ENCODE peak calls at places on chromosome 3, in eight cellular contexts. N is neural crest cell; X is ecto neural progenitor cell; D is activated T-cell treated with anti-CD3 and anti-CD28 coated beads, Interleukin-2, amount 50 U/mL, for 24 hours; C is Peyer's patch; Q is fibroblast of gingiva; J is mammary epithelial cell; Y is HFFc6. M is an unnamed sample.
A peak's percentile ranks its signal among the peaks of the same experiment; 100 is the strongest.

GRCh38 chr3:45595364-45596154 is 1.0 kb downstream of the LIMD1 start:
- DNase-seq in J (no peak), Q (no peak), N (no peak), Y (no peak), D (no peak), X (no peak), C (peak; percentile 68), M (no peak)

GRCh38 chr3:112003321-112004080 is 4.8 kb downstream of the TAGLN3 start:
- DNase-seq in D (no peak), X (no peak), Q (no peak), C (no peak), N (no peak), J (no peak), Y (no peak), M (no peak)

GRCh38 chr3:143507735-143508580 is 340.3 kb downstream of the SLC9A9 start:
- DNase-seq in X (no peak), D (no peak), Y (peak; percentile 38), J (peak; percentile 64), Q (peak; percentile 82), N (no peak), C (no peak), M (peak; percentile 35)

GRCh38 chr3:161150001-161150525 is 44.9 kb upstream of the B3GALNT1 start:
- DNase-seq in D (no peak), Q (peak; percentile 70), J (no peak), N (no peak), X (no peak), C (no peak), Y (no peak), M (no peak)

GRCh38 chr3:197730200-197730599 is 6.5 kb downstream of the RUBCN start:
- DNase-seq in Q (peak; percentile 49), N (no peak), D (no peak), X (no peak), J (peak; percentile 96), Y (peak; percentile 87), C (no peak), M (peak; percentile 91)

GRCh38 chr3:114878119-114878839 is 268.8 kb downstream of the ZBTB20 start:
- DNase-seq in X (no peak), J (peak; percentile 29), N (no peak), Y (peak; percentile 33), D (no peak), C (no peak), Q (no peak), M (peak; percentile 44)

GRCh38 chr3:71227344-71227743 is 356.2 kb downstream of the FOXP1 start:
- DNase-seq in J (no peak), C (no peak), Y (no peak), X (no peak), D (no peak), Q (no peak), N (no peak), M (peak; percentile 11)

GRCh38 chr3:60998855-60999254 is 252.4 kb downstream of the FHIT start:
- DNase-seq in Y (no peak), C (no peak), X (no peak), Q (no peak), J (no peak), N (no peak), D (no peak), M (no peak)

GRCh38 chr3:87674397-87675161 is 384.2 kb downstream of the CGGBP1 start:
- DNase-seq in C (no peak), Y (no peak), J (no peak), N (no peak), X (no peak), Q (no peak), D (no peak), M (no peak)

GRCh38 chr3:163327086-163327485 is 1751.2 kb downstream of the SI start:
- DNase-seq in D (no peak), C (no peak), N (no peak), X (no peak), Y (no peak), Q (peak; percentile 24), J (no peak), M (peak; percentile 27)

GRCh38 chr3:9682123-9682522 is 21.5 kb upstream of the CPNE9 start:
- DNase-seq in Q (no peak), D (no peak), N (no peak), J (no peak), X (no peak), Y (no peak), C (no peak), M (no peak)

M was measured in A172.